ENCODE peak calls at places on chromosomes 6 and 20, in seven cellular contexts. H is stomach, G is heart right ventricle, K is Peyer's patch, L is endodermal cell, B is breast epithelium, J is OCI-LY7. D is an unnamed sample.

GRCh38 chr20:63785646-63786255 is 45.3 kb downstream of the ZBTB46 start:
- DNase-seq in H (no peak), J (no peak), B (no peak), G (no peak), K (no peak), L (no peak), D (no peak)

GRCh38 chr6:125722886-125723285 is 26.5 kb upstream of the HEY2 start:
- DNase-seq in K (no peak), H (no peak), L (no peak), B (no peak), G (no peak), J (no peak), D (no peak)

GRCh38 chr20:6121504-6121903 is 1.3 kb downstream of the FERMT1 start:
- DNase-seq in J (no peak), B (no peak), H (no peak), K (no peak), G (no peak), L (no peak), D (no peak)

GRCh38 chr20:62768234-62768814 is 27.9 kb upstream of the MRGBP start:
- DNase-seq in H (no peak), B (no peak), J (no peak), L (no peak), G (no peak), K (no peak), D (no peak)

GRCh38 chr20:5729348-5729747 is 20.9 kb upstream of the SHLD1 start:
- DNase-seq in L (no peak), G (no peak), H (no peak), B (no peak), K (no peak), J (no peak), D (no peak)

GRCh38 chr6:11589261-11589660 is 51.7 kb downstream of the TMEM170B start:
- DNase-seq in L (no peak), K (no peak), H (no peak), B (no peak), G (no peak), J (no peak), D (no peak)

GRCh38 chr6:27759930-27760329 is 152.3 kb downstream of the OR2B2 start:
- DNase-seq in K (no peak), B (no peak), H (no peak), J (no peak), G (no peak), L (no peak), D (no peak)

GRCh38 chr6:31270788-31271640 is 878 bp downstream of the HLA-C start:
- DNase-seq in H (peak), J (peak), G (peak), K (peak), L (peak), B (peak), D (peak)

GRCh38 chr20:61686081-61686936 is 379.4 kb downstream of the TAF4 start:
- DNase-seq in J (no peak), H (no peak), K (no peak), B (no peak), G (no peak), L (no peak), D (no peak)

GRCh38 chr6:159720708-159721107 is 6.6 kb upstream of the WTAP start:
- DNase-seq in L (peak), K (no peak), G (no peak), J (peak), H (no peak), B (no peak), D (no peak)

GRCh38 chr6:157518399-157519250 is 137.6 kb downstream of the ZDHHC14 start:
- DNase-seq in H (no peak), K (no peak), G (peak), B (no peak), J (no peak), L (peak), D (no peak)

GRCh38 chr6:22298393-22299010 is 1.7 kb upstream of the PRL start:
- DNase-seq in B (no peak), J (no peak), H (no peak), L (no peak), K (no peak), G (no peak), D (no peak)

GRCh38 chr6:33424855-33425667 is 5.2 kb downstream of the SYNGAP1 start:
- DNase-seq in G (peak), K (no peak), H (no peak), B (no peak), L (peak), J (no peak), D (no peak)

GRCh38 chr20:2130062-2130591 is 28.5 kb downstream of the STK35 start:
- DNase-seq in G (no peak), H (no peak), B (no peak), K (no peak), L (no peak), J (no peak), D (no peak)

GRCh38 chr6:2037230-2037926 is 208.0 kb downstream of the GMDS start:
- DNase-seq in H (no peak), B (no peak), J (no peak), L (peak), G (no peak), K (no peak), D (no peak)

GRCh38 chr6:36121752-36122494 is 8.4 kb upstream of the MAPK13 start:
- DNase-seq in K (no peak), L (no peak), H (no peak), G (no peak), J (no peak), B (no peak), D (no peak)

GRCh38 chr20:54320148-54320607 is 112.3 kb downstream of the PFDN4 start:
- DNase-seq in K (no peak), J (no peak), L (peak), H (no peak), G (no peak), B (no peak), D (no peak)

GRCh38 chr6:85278456-85279035 is 171.3 kb upstream of the NT5E start:
- DNase-seq in J (no peak), K (no peak), L (no peak), B (no peak), G (no peak), H (no peak), D (no peak)

GRCh38 chr6:22788038-22788437 is 218.7 kb downstream of the HDGFL1 start:
- DNase-seq in J (no peak), L (no peak), K (no peak), G (no peak), H (no peak), B (no peak), D (no peak)

GRCh38 chr6:54294965-54295532 is 13.2 kb upstream of the TINAG start:
- DNase-seq in G (no peak), K (no peak), H (no peak), J (no peak), B (no peak), L (no peak), D (no peak)

GRCh38 chr6:105174512-105174911 is 5.3 kb downstream of the POPDC3 start:
- DNase-seq in H (no peak), K (no peak), B (no peak), G (no peak), J (no peak), L (no peak), D (no peak)

GRCh38 chr6:150641398-150642139 is 41.9 kb downstream of the PLEKHG1 start:
- DNase-seq in G (no peak), L (no peak), H (no peak), B (no peak), K (no peak), J (peak), D (no peak)

GRCh38 chr6:119683022-119683421 is 333.5 kb upstream of the MAN1A1 start:
- DNase-seq in J (no peak), H (no peak), B (no peak), G (no peak), K (no peak), L (no peak), D (no peak)

GRCh38 chr6:113414511-113414910 is 442.6 kb upstream of the MARCKS start:
- DNase-seq in K (no peak), L (no peak), J (peak), G (peak), B (no peak), H (peak), D (no peak)

GRCh38 chr6:70398783-70399730 is 14.3 kb upstream of the FAM135A start:
- DNase-seq in L (no peak), J (no peak), G (peak), K (peak), B (no peak), H (peak), D (no peak)

GRCh38 chr6:108078191-108078590 is 3.6 kb upstream of the OSTM1 start:
- DNase-seq in H (no peak), B (no peak), K (no peak), G (no peak), J (no peak), L (no peak), D (no peak)

GRCh38 chr20:34295284-34295683 is 7.9 kb downstream of the AHCY start:
- DNase-seq in K (no peak), J (no peak), G (no peak), L (no peak), H (no peak), B (no peak), D (no peak)

GRCh38 chr20:45685896-45686295 is 15.9 kb upstream of the WFDC11 start:
- DNase-seq in B (no peak), H (no peak), L (peak), K (no peak), G (no peak), J (no peak), D (no peak)

GRCh38 chr20:33481431-33481941 is 8.4 kb upstream of the CBFA2T2 start:
- DNase-seq in J (no peak), G (no peak), H (no peak), K (no peak), L (no peak), B (no peak), D (no peak)

GRCh38 chr20:31670371-31671228 is 32.9 kb downstream of the COX4I2 start:
- DNase-seq in K (no peak), L (no peak), H (peak), J (no peak), B (peak), G (peak), D (no peak)

GRCh38 chr6:34142599-34142998 is 3.3 kb downstream of the GRM4 start:
- DNase-seq in K (no peak), G (no peak), B (no peak), J (no peak), H (no peak), L (peak), D (no peak)

GRCh38 chr20:39468703-39469102 is 506.6 kb downstream of the DHX35 start:
- DNase-seq in G (no peak), B (no peak), H (no peak), L (peak), K (no peak), J (peak), D (no peak)

GRCh38 chr6:121430514-121431460 is 4.7 kb upstream of the GJA1 start:
- DNase-seq in J (no peak), G (no peak), L (no peak), H (no peak), B (no peak), K (no peak), D (no peak)

GRCh38 chr20:38112249-38112942 is 52.7 kb downstream of the TGM2 start:
- DNase-seq in H (no peak), L (peak), B (no peak), K (no peak), G (peak), J (no peak), D (no peak)

GRCh38 chr6:123745877-123746276 is 57.8 kb upstream of the NKAIN2 start:
- DNase-seq in L (no peak), H (no peak), J (no peak), B (no peak), G (no peak), K (no peak), D (no peak)

GRCh38 chr20:43987531-43987930 is 72.9 kb downstream of the TOX2 start:
- DNase-seq in J (no peak), H (no peak), G (no peak), K (no peak), L (no peak), B (no peak), D (no peak)

GRCh38 chr6:170031684-170032121 is 259.2 kb downstream of the DLL1 start:
- DNase-seq in B (peak), L (peak), H (peak), K (peak), J (no peak), G (no peak), D (peak)

GRCh38 chr20:9241232-9241692 is 172.4 kb downstream of the PLCB4 start:
- DNase-seq in H (no peak), L (no peak), B (no peak), J (no peak), K (no peak), G (no peak), D (no peak)

GRCh38 chr20:59665656-59666555 is 61.6 kb downstream of the PHACTR3 start:
- DNase-seq in K (no peak), B (no peak), G (no peak), H (no peak), J (no peak), L (no peak), D (no peak)

GRCh38 chr20:43959079-43959919 is 44.6 kb downstream of the TOX2 start:
- DNase-seq in H (no peak), K (peak), G (no peak), J (peak), L (peak), B (no peak), D (no peak)

DNA sequence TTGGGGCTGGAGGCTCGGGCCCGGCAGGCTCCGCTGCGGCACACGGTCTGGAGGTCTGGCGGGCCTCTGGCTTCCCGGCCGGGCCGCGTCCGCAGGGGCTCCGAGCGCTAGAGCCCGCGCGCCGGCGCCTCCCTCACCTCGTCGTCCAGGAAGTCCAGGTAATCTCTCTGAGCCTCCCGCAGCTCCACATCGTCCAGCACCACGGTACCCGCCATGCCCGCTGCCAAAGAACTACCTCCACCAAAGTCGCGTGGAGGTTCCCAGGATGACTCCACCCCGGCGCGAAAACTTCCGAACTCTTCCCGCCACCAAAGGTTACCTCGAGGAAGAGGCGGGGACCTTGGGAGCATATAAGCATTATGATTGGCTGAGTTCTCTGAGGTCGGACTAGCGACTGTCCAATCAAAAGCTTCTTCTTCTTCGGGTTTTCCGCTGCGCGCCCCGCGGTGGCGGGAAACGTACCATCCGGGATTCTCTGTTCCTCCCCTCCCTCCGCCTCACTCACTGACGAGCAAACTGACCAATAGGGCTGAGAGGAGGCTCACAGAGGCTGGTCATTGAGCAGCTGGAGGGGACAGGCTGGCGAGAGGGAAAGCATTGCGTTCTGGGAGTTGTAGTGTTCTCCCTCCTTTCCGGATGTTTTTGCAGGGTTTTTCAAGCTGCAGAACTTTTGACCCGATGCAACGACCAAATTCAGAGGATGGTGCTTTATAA is at the start of gene MCM3:
- DNase-seq in L (peak), J (peak), B (peak), H (peak), K (peak), G (peak), D (peak)
- TF ChIP-seq CTCF in L (no peak), J (no peak), B (no peak), H (no peak), K (no peak), G (no peak), D (no peak)

DNA sequence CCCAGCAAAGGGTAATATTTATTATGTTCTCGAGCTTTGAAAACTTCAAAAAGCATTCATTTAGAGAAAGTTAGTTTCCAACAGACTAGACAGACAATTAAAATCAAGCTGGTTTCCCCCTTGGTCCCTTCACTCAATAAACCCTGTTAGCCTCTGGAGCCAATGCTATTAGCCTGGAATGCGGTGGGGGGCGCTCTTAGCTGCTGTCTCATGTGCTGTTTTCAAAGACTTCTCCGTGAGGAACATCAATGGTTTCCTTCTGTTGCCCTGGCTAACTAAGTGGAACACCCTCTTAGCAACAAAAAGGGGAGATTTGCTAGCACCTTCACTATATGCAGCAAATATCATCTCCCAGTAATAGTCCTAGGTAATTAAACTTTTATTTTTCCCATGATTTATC is 86.4 kb downstream of the LY86 start:
- DNase-seq in H (no peak), L (peak), K (no peak), G (no peak), J (peak), B (no peak), D (no peak)
- TF ChIP-seq CTCF in H (no peak), L (peak), K (no peak), G (no peak), J (peak), B (no peak), D (no peak)

GRCh38 chr6:41699063-41699462 is 36.3 kb downstream of the TFEB start:
- DNase-seq in B (no peak), J (no peak), H (no peak), L (no peak), G (no peak), K (no peak), D (no peak)
- TF ChIP-seq CTCF in B (no peak), J (no peak), H (no peak), L (no peak), G (no peak), K (no peak), D (no peak)

GRCh38 chr6:91083226-91083625 is 496.4 kb upstream of the MAP3K7 start:
- DNase-seq in H (no peak), L (no peak), G (no peak), K (no peak), J (no peak), B (no peak), D (no peak)

GRCh38 chr6:91079939-91080338 is 493.1 kb upstream of the MAP3K7 start:
- DNase-seq in K (no peak), L (peak), G (no peak), B (no peak), H (no peak), J (no peak), D (no peak)

GRCh38 chr6:91082311-91082803 is 495.5 kb upstream of the MAP3K7 start:
- DNase-seq in B (no peak), K (no peak), J (no peak), G (no peak), L (peak), H (no peak), D (no peak)

DNA sequence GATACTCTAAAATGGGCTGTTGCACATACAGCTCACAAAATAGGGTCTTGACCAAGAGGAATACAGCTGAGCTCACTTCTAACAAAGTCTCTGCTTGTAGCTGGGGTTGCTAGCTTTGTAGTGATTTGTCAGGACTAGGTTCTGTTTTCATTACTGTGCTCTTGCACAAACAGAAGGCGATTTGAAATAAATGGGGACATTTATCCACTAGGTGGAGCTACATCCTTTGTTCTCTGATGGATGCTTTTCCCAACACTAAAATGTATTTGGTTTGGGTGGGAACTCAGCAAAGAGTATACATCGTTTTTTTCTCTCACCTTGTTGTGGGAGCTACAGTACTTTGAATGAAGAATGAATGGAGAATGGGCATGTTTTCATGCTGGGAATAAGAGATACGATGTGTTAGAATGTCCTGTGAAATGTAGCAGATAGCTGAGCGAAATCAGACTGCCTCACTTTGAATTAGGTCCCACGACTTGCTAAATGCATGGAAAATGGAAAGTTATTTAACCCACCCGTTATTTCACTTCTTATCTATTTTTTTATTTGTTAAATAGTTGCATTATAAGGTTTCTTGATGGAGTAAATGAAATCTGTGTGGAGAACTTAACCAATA is 494.7 kb upstream of the MAP3K7 start:
- DNase-seq in L (peak), G (no peak), K (no peak), B (no peak), J (peak), H (no peak), D (no peak)
- TF ChIP-seq CTCF in L (peak), G (peak), K (peak), B (peak), J (peak), H (no peak), D (no peak)

DNA sequence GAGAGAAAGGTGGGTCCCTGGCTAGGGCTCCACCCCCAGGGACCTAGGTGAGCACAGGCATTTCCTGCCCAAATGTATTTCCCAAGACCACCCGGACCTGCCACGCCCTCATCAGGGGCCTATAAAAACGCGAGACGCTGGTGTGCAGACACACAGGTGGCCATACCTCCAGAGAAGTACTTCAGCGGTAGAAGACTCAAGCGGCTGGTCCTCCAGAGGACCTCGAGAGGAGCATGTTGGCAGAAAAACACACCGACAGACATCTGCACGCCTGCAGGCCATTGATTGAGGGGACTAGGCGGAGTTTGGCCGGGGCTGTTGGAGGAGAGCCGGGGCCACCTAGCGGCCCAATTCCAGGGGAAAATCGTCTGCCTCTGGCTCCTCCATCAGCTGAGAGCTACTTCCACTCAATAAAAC is 695.8 kb upstream of the MMS22L start:
- DNase-seq in L (peak), B (no peak), G (no peak), H (no peak), J (no peak), K (no peak), D (no peak)
- TF ChIP-seq CTCF in L (peak), B (no peak), G (no peak), H (no peak), J (no peak), K (no peak), D (no peak)

D was measured in activated B cell treated with CpG ODN at 0.5 μM for 24 hours.